ENCODE peak calls at places on chromosomes 1 and 21, in four cellular contexts. C is stimulated activated CD4-positive, alpha-beta T cell treated with anti-CD3 and anti-CD28 coated beads, Interleukin-4, amount 100 ng/mL, for 48 hours; U is naive thymus-derived CD8-positive, alpha-beta T cell; A is activated naive CD4-positive, alpha-beta T cell. R is an unnamed sample.

GRCh38 chr1:78722947-78723346 is 73.3 kb downstream of the IFI44 start:
- DNase-seq in U (no peak), A (no peak), C (no peak), R (no peak)

GRCh38 chr1:119987112-119987511 is 82.3 kb downstream of the NOTCH2 start:
- DNase-seq in A (no peak), U (no peak), C (no peak), R (no peak)

GRCh38 chr21:39675595-39675994 is 62.9 kb downstream of the B3GALT5 start:
- DNase-seq in A (no peak), C (no peak), U (no peak), R (no peak)

GRCh38 chr21:46183910-46184624 is at the start of gene SPATC1L:
- DNase-seq in C (peak), A (no peak), U (peak), R (no peak)

GRCh38 chr1:115401676-115402075 is 63.6 kb upstream of the NGF start:
- DNase-seq in U (no peak), C (no peak), A (no peak), R (no peak)

GRCh38 chr1:214952648-214953047 is 129.9 kb upstream of the KCNK2 start:
- DNase-seq in A (no peak), U (no peak), C (no peak), R (no peak)

GRCh38 chr21:45430521-45431501 is 25.8 kb downstream of the COL18A1 start:
- DNase-seq in A (no peak), U (no peak), C (no peak), R (no peak)

GRCh38 chr1:153921803-153922075 is 1.0 kb downstream of the GATAD2B start:
- DNase-seq in C (no peak), A (no peak), U (no peak), R (no peak)

GRCh38 chr1:53557830-53558784 is 98.9 kb downstream of the DMRTB1 start:
- DNase-seq in U (no peak), A (no peak), C (no peak), R (no peak)

GRCh38 chr1:153795934-153796785 is 21.0 kb downstream of the SLC27A3 start:
- DNase-seq in U (no peak), A (no peak), C (no peak), R (no peak)

GRCh38 chr1:77438239-77438913 is 156.6 kb downstream of the AK5 start:
- DNase-seq in C (no peak), U (no peak), A (no peak), R (no peak)

GRCh38 chr1:184405743-184406142 is 18.9 kb downstream of the C1orf21 start:
- DNase-seq in C (no peak), U (no peak), A (no peak), R (no peak)

GRCh38 chr1:110502402-110502801 is 16.6 kb downstream of the KCNA10 start:
- DNase-seq in A (no peak), C (no peak), U (no peak), R (no peak)

GRCh38 chr1:107935396-107936064 is 29.4 kb downstream of the VAV3 start:
- DNase-seq in A (no peak), U (no peak), C (no peak), R (no peak)

GRCh38 chr1:114062646-114063045 is 83.4 kb downstream of the OLFML3 start:
- DNase-seq in A (no peak), U (no peak), C (no peak), R (no peak)

GRCh38 chr1:154423303-154423987 is 18.3 kb downstream of the IL6R start:
- DNase-seq in A (no peak), U (no peak), C (no peak), R (no peak)

GRCh38 chr21:27648560-27648959 is 681.7 kb upstream of the ADAMTS5 start:
- DNase-seq in U (no peak), A (no peak), C (no peak), R (no peak)

GRCh38 chr1:179478370-179478769 is 97.4 kb downstream of the NPHS2 start:
- DNase-seq in A (no peak), C (no peak), U (no peak), R (no peak)

R was measured in esophagus squamous epithelium.